ENCODE peak calls at places on chromosomes 5 and 9, in seven cellular contexts. V is OCI-LY7, W is RWPE1, F is fibroblast of lung, A is gastrocnemius medialis, C is AG09319, J is natural killer cell. L is an unnamed sample.
A peak's percentile ranks its signal among the peaks of the same experiment; 100 is the strongest.

GRCh38 chr5:160479926-160480325 is 58.3 kb downstream of the PTTG1 start:
- DNase-seq in J (no peak), W (no peak), C (peak; percentile 56), F (peak; percentile 69), A (no peak), V (no peak), L (no peak)

GRCh38 chr9:116288658-116289057 is 135.1 kb downstream of the PAPPA start:
- DNase-seq in F (peak; percentile 96), V (no peak), J (no peak), W (peak; percentile 35), C (peak; percentile 86), A (no peak), L (no peak)

GRCh38 chr5:40679071-40679997 is at the start of gene PTGER4:
- DNase-seq in J (peak; percentile 80), V (peak; percentile 67), C (peak; percentile 58), W (peak; percentile 97), F (peak; percentile 90), A (peak; percentile 83), L (peak; percentile 87)

GRCh38 chr9:99778829-99779228 is 42.9 kb upstream of the NR4A3 start:
- DNase-seq in V (no peak), C (no peak), J (no peak), A (no peak), F (no peak), W (no peak), L (no peak)

GRCh38 chr5:98927988-98928801 is 612 bp downstream of the CHD1 start:
- DNase-seq in A (peak; percentile 53), C (peak; percentile 22), W (peak; percentile 78), V (peak; percentile 32), J (no peak), F (peak; percentile 73), L (peak; percentile 17)

GRCh38 chr9:105064248-105065118 is 136.5 kb upstream of the ABCA1 start:
- DNase-seq in F (peak; percentile 98), J (no peak), A (peak; percentile 98), W (peak; percentile 97), C (peak; percentile 92), V (peak; percentile 29), L (no peak)

GRCh38 chr5:33441241-33441844 is 578 bp downstream of the TARS1 start:
- DNase-seq in A (peak; percentile 14), C (peak; percentile 53), V (peak; percentile 54), J (no peak), W (peak; percentile 67), F (peak; percentile 38), L (no peak)

GRCh38 chr5:122400961-122401360 is 88.9 kb downstream of the SNCAIP start:
- DNase-seq in W (no peak), F (no peak), V (no peak), C (no peak), A (no peak), J (no peak), L (no peak)

GRCh38 chr5:124902097-124902821 is 155.8 kb upstream of the ZNF608 start:
- DNase-seq in J (no peak), W (no peak), F (peak; percentile 38), V (peak; percentile 81), C (no peak), A (no peak), L (no peak)

DNA sequence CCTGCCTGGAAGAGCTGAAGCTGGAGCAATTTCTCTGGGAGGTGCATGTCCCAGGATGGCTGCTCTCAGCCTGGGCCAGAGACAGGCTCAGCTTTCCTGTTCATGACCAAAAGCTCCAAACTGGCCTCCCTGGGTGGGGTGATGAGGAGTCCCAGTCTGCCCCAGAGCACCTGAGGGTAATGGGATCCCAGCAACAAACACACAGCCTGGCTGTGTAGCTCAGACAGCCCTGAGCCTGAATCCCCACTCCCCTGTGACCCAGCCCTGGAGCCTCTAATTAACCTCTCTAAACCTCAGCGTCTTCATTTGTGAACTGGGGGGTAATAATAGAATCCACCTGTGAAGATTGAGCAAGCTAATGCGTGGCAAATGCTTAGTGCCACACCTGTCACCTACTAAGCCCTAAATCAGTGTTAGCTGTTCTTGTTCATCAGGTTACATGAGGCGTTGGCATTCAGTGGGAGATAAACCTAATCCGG is 67.5 kb downstream of the HSPA4 start:
- DNase-seq in A (peak; percentile 94), F (no peak), C (no peak), V (no peak), J (no peak), W (no peak), L (peak; percentile 31)
- TF ChIP-seq CTCF in A (no peak), F (no peak), C (no peak), V (no peak), J (no peak), W (no peak), L (no peak)

GRCh38 chr5:172049226-172049796 is 42.9 kb upstream of the FBXW11 start:
- DNase-seq in F (no peak), C (no peak), J (no peak), A (no peak), V (no peak), W (no peak), L (no peak)

GRCh38 chr5:172054611-172055153 is 48.2 kb upstream of the FBXW11 start:
- DNase-seq in W (no peak), C (no peak), V (no peak), F (no peak), J (no peak), A (no peak), L (no peak)

GRCh38 chr5:172052454-172053236 is 46.2 kb upstream of the FBXW11 start:
- DNase-seq in W (no peak), V (no peak), A (no peak), C (peak; percentile 35), F (peak; percentile 60), J (no peak), L (peak; percentile 44)

GRCh38 chr5:172050070-172050469 is 43.6 kb upstream of the FBXW11 start:
- DNase-seq in C (no peak), F (no peak), A (no peak), J (no peak), W (no peak), V (no peak), L (no peak)

GRCh38 chr5:172051643-172052362 is 45.4 kb upstream of the FBXW11 start:
- DNase-seq in C (no peak), A (no peak), W (no peak), J (no peak), F (no peak), V (no peak), L (no peak)
- TF ChIP-seq CTCF in C (no peak), A (no peak), W (no peak), J (no peak), F (no peak), V (no peak), L (no peak)

GRCh38 chr9:121550041-121550440 is 50.4 kb upstream of the GGTA1 start:
- DNase-seq in C (no peak), J (no peak), A (no peak), W (no peak), V (no peak), F (no peak), L (no peak)
- TF ChIP-seq CTCF in C (no peak), J (no peak), A (no peak), W (no peak), V (no peak), F (no peak), L (no peak)

DNA sequence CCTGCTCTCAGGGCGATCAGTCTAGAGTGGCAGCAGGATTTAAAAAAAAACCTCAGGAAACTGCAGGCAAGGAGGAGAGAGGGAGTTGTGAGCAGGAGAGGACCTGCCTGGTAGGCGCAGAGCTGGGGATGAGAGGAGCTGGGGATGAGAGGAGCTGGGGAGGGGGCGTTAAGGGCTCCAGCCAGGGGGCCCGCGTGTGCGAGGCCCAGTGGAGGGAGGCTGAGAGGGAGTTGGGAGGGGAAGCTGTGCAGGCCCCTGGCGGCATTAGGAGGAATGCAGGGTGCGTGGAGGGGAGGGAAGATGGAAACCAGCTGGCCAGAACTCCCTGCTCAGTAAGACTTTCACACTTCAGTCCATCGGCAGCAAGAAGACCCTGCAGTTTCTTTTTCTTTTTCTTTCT is 45.2 kb upstream of the HMCN2 start:
- DNase-seq in W (no peak), C (no peak), J (no peak), V (no peak), F (peak; percentile 79), A (no peak), L (no peak)
- TF ChIP-seq CTCF in W (no peak), C (peak; percentile 48), J (no peak), V (no peak), F (peak; percentile 55), A (no peak), L (no peak)